ENCODE peak calls at places on chromosomes 7 and 10, in four cellular contexts. X is uterus, B is left ventricle myocardium inferior, C is testis. W is an unnamed sample. For H3K36me3 and H3K9me3, the result is how much of the 10 kb centered on the place peaks cover.

GRCh38 chr10:30373596-30374327 is 24.7 kb upstream of the MTPAP start:
- DNase-seq in B (no peak), X (no peak), C (no peak), W (no peak)

GRCh38 chr7:3380034-3380433 is 79.0 kb downstream of the SDK1 start:
- DNase-seq in C (no peak), X (no peak), B (no peak), W (no peak)

GRCh38 chr7:102457352-102457924 is 7.2 kb downstream of the ALKBH4 start:
- DNase-seq in C (no peak), X (no peak), B (no peak), W (no peak)

GRCh38 chr7:82235710-82236109 is 207.9 kb downstream of the CACNA2D1 start:
- DNase-seq in X (no peak), C (no peak), B (no peak), W (no peak)

GRCh38 chr7:141456298-141456697 is 94.9 kb upstream of the AGK start:
- DNase-seq in X (no peak), C (no peak), B (no peak), W (no peak)

GRCh38 chr7:4470246-4470645 is 211.8 kb upstream of the FOXK1 start:
- DNase-seq in C (no peak), X (no peak), B (no peak), W (no peak)

GRCh38 chr7:112361154-112361553 is 89.1 kb upstream of the IFRD1 start:
- DNase-seq in B (no peak), X (no peak), C (no peak), W (no peak)

GRCh38 chr7:34107306-34107705 is 202.0 kb downstream of the BMPER start:
- DNase-seq in C (no peak), X (peak), B (no peak), W (no peak)

GRCh38 chr10:98610855-98611254 is 164.1 kb upstream of the HPS1 start:
- DNase-seq in X (no peak), B (peak), C (no peak), W (no peak)

GRCh38 chr7:69414555-69414954 is 183.7 kb upstream of the AUTS2 start:
- DNase-seq in C (no peak), X (no peak), B (no peak), W (no peak)

GRCh38 chr7:57215423-57215822 is 83.2 kb upstream of the ZNF479 start:
- DNase-seq in X (no peak), B (no peak), C (no peak), W (no peak)

GRCh38 chr7:1204460-1204859 is 28.2 kb upstream of the UNCX start:
- DNase-seq in B (no peak), C (no peak), X (no peak), W (no peak)

GRCh38 chr7:51060536-51060935 is 256.1 kb downstream of the COBL start:
- DNase-seq in C (no peak), X (no peak), B (no peak), W (no peak)

GRCh38 chr10:74896788-74897527 is 70.6 kb downstream of the KAT6B start:
- DNase-seq in X (no peak), C (peak), B (no peak), W (no peak)

GRCh38 chr7:123871998-123872867 is 27.3 kb downstream of the HYAL4 start:
- DNase-seq in X (peak), B (no peak), C (peak), W (peak)

GRCh38 chr10:81866753-81867152 is 8.2 kb upstream of the NRG3 start:
- DNase-seq in C (no peak), B (no peak), X (no peak), W (no peak)

GRCh38 chr10:46516660-46517416 is 39.6 kb downstream of the GPRIN2 start:
- DNase-seq in X (no peak), B (no peak), C (peak), W (peak)

GRCh38 chr10:18140149-18140956 is at the start of gene CACNB2:
- DNase-seq in C (peak), X (peak), B (peak), W (peak)

GRCh38 chr10:123559823-123560092 is 106.4 kb upstream of the GPR26 start:
- DNase-seq in X (no peak), C (no peak), B (no peak), W (no peak)

GRCh38 chr7:136163333-136163732 is 186.2 kb upstream of the MTPN start:
- DNase-seq in C (no peak), B (no peak), X (no peak), W (no peak)

GRCh38 chr7:2182461-2182860 is 50.3 kb downstream of the MAD1L1 start:
- DNase-seq in C (no peak), X (no peak), B (no peak), W (no peak)

GRCh38 chr10:66366163-66366562 is 559.7 kb upstream of the LRRTM3 start:
- DNase-seq in X (no peak), B (no peak), C (no peak), W (no peak)

GRCh38 chr10:114195079-114195478 is 15.9 kb downstream of the TDRD1 start:
- DNase-seq in X (no peak), C (no peak), B (no peak), W (no peak)

GRCh38 chr7:98771519-98772241 is 98.1 kb downstream of the TMEM130 start:
- DNase-seq in X (no peak), C (peak), B (peak), W (no peak)

GRCh38 chr7:55206235-55207029 is 158.7 kb upstream of the LANCL2 start:
- DNase-seq in C (no peak), B (no peak), X (no peak), W (no peak)

GRCh38 chr7:6228363-6228762 is 44.1 kb downstream of the CYTH3 start:
- DNase-seq in X (peak), B (no peak), C (peak), W (no peak)

GRCh38 chr7:963236-964078 is 9.0 kb upstream of the ADAP1 start:
- DNase-seq in X (no peak), B (peak), C (no peak), W (no peak)

GRCh38 chr10:86729677-86730076 is 26.7 kb upstream of the BMPR1A start:
- DNase-seq in X (no peak), C (no peak), B (no peak), W (no peak)

GRCh38 chr10:4677296-4678021 is 148.5 kb upstream of the AKR1E2 start:
- DNase-seq in X (no peak), C (no peak), B (no peak), W (no peak)

GRCh38 chr7:54969190-54969967 is 49.4 kb upstream of the EGFR start:
- DNase-seq in X (no peak), C (no peak), B (no peak), W (no peak)

GRCh38 chr7:80127412-80128150 is 7.0 kb upstream of the GNAI1 start:
- DNase-seq in X (no peak), B (no peak), C (peak), W (no peak)

GRCh38 chr7:55343860-55344606 is 21.1 kb upstream of the LANCL2 start:
- DNase-seq in B (no peak), X (no peak), C (no peak), W (no peak)

GRCh38 chr10:65891073-65891981 is 1034.5 kb upstream of the LRRTM3 start:
- DNase-seq in C (no peak), X (no peak), B (no peak), W (no peak)

GRCh38 chr10:44908071-44908709 is 2.9 kb upstream of the TMEM72 start:
- DNase-seq in C (no peak), X (no peak), B (no peak), W (peak)

GRCh38 chr10:61439058-61439607 is 14.0 kb downstream of the TMEM26 start:
- DNase-seq in B (no peak), X (no peak), C (no peak), W (no peak)

GRCh38 chr7:101410743-101411476 is 48.2 kb downstream of the COL26A1 start:
- DNase-seq in X (no peak), C (peak), B (peak), W (peak)

GRCh38 chr10:8075282-8076260 is 21.1 kb downstream of the GATA3 start:
- DNase-seq in B (no peak), C (no peak), X (no peak), W (no peak)
- H3K36me3 ChIP-seq in B (under half), C (under half), X (under half), W (under half)

GRCh38 chr10:127979566-127979965 is 72.7 kb downstream of the PTPRE start:
- DNase-seq in X (no peak), C (no peak), B (no peak), W (no peak)

GRCh38 chr10:127984944-127985343 is 78.0 kb downstream of the PTPRE start:
- DNase-seq in B (no peak), X (no peak), C (no peak), W (no peak)

GRCh38 chr10:127980898-127981297 is 74.0 kb downstream of the PTPRE start:
- DNase-seq in X (no peak), C (no peak), B (no peak), W (no peak)

GRCh38 chr10:127983701-127984100 is 76.8 kb downstream of the PTPRE start:
- DNase-seq in X (no peak), B (no peak), C (no peak), W (no peak)

GRCh38 chr10:127982601-127983000 is 75.7 kb downstream of the PTPRE start:
- DNase-seq in B (no peak), X (no peak), C (no peak), W (no peak)
- H3K27ac ChIP-seq in B (peak), X (no peak), C (no peak), W (no peak)

DNA sequence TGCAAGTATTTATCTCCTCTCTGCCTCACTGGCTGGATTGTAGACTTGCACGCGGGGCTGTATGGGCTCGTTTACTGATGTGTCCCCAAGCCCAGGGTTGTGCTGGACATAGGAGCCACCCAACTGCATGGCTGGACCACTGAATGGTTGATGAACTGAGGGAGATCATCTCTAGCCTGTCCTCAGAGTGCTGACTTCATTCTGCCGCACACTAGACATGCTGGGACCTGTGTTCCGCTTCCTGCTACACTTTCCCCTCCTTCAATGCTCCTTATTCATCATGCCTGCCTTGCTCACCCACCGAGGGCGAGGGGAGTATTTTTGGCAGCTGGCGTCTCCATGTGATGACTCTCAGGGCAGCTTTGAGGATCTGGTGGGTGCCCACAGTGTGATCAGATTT is 440.2 kb downstream of the GLRX3 start:
- DNase-seq in B (no peak), X (no peak), C (no peak), W (no peak)
- H3K9me3 ChIP-seq in B (under half), X (under half), C (under half), W (under half)

GRCh38 chr10:125007436-125007835 is 65.5 kb downstream of the ZRANB1 start:
- DNase-seq in X (peak), B (no peak), C (no peak), W (no peak)

GRCh38 chr10:125009580-125010235 is 67.8 kb downstream of the ZRANB1 start:
- DNase-seq in C (no peak), B (peak), X (no peak), W (no peak)

GRCh38 chr10:125006921-125007391 is 65.0 kb downstream of the ZRANB1 start:
- DNase-seq in B (no peak), X (peak), C (no peak), W (no peak)

GRCh38 chr10:125010362-125010761 is 68.4 kb downstream of the ZRANB1 start:
- DNase-seq in B (peak), X (no peak), C (no peak), W (no peak)

GRCh38 chr10:125008689-125009579 is 67.0 kb downstream of the ZRANB1 start:
- DNase-seq in X (no peak), C (no peak), B (peak), W (no peak)
- H3K36me3 ChIP-seq in X (under half), C (under half), B (under half), W (under half)

GRCh38 chr7:20417260-20417659 is 86.6 kb downstream of the ITGB8 start:
- DNase-seq in C (no peak), B (no peak), X (no peak), W (no peak)
- H3K27ac ChIP-seq in C (no peak), B (no peak), X (no peak), W (no peak)

GRCh38 chr10:111716032-111716431 is 467.5 kb downstream of the GPAM start:
- DNase-seq in C (no peak), X (no peak), B (no peak), W (no peak)
- H3K9me3 ChIP-seq in C (under half), X (under half), B (half or more), W (under half)

DNA sequence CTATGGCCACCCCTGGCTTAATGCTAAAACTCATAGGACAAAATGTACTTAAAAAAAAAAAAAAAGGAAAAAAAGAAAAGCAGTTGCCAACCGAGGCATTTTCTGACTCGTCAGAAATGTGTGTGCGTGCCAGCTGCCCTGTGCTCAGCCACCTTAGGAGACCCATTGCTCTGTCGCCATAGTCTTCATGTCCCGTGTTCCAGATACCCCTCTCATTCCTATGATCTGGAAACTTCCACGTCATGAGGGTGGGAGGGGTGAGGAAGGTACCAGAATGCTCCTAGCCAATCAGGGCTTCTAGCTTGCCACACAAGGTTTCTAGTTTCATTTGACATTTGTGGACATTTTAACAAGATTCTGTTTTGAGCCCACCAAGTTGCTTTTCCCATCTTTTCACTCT is 212.9 kb downstream of the TCF7L2 start:
- DNase-seq in B (no peak), X (no peak), C (no peak), W (no peak)
- H3K36me3 ChIP-seq in B (under half), X (under half), C (under half), W (under half)

GRCh38 chr7:74271742-74272141 is 17.5 kb upstream of the CLIP2 start:
- DNase-seq in C (no peak), X (no peak), B (no peak), W (no peak)
- H3K27ac ChIP-seq in C (peak), X (peak), B (peak), W (no peak)

GRCh38 chr7:157904211-157904865 is 567.5 kb downstream of the DNAJB6 start:
- DNase-seq in X (no peak), B (no peak), C (no peak), W (no peak)

GRCh38 chr7:157903296-157903695 is 566.5 kb downstream of the DNAJB6 start:
- DNase-seq in X (no peak), C (no peak), B (no peak), W (no peak)

GRCh38 chr7:157903715-157904114 is 566.9 kb downstream of the DNAJB6 start:
- DNase-seq in X (no peak), B (no peak), C (no peak), W (peak)

GRCh38 chr7:157905740-157906461 is 569.1 kb downstream of the DNAJB6 start:
- DNase-seq in C (peak), X (no peak), B (peak), W (peak)

DNA sequence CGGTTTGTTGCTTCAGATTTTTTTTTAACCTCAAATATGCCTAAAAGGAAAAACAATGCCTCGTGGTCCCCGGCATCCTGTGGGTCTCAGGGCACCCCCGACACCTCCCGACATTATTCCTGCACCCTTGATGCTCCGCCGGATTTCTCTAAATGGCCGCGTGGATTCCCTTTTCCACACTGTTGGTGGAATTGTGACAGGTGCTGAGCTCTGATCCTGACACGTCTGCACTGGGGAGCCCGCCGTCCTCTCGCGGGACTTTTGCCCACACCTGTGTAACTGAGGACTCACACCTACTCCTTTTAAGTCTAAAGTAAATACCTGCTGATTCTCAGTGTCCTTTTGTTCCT is 568.0 kb downstream of the DNAJB6 start:
- DNase-seq in X (no peak), B (no peak), C (no peak), W (no peak)
- H3K9me3 ChIP-seq in X (under half), B (under half), C (under half), W (under half)